ENCODE peak calls at places on chromosomes 5 and 9, in seven cellular contexts. L, P, B, D, V, H and Q are unnamed samples.

GRCh38 chr9:85212209-85212608 is 529.5 kb downstream of the AGTPBP1 start:
- DNase-seq in V (no peak), B (no peak), D (no peak), L (no peak), H (peak; percentile 12), P (no peak), Q (no peak)

GRCh38 chr5:72134226-72134625 is 27.0 kb downstream of the MAP1B start:
- DNase-seq in P (no peak), L (no peak), V (peak; percentile 45), D (no peak), B (no peak), H (no peak), Q (no peak)

GRCh38 chr9:134067904-134068741 is at the start of gene BRD3:
- DNase-seq in L (peak; percentile 62), P (peak; percentile 62), H (peak; percentile 61), B (peak; percentile 81), V (peak; percentile 86), D (peak; percentile 83), Q (peak; percentile 10)

GRCh38 chr9:136722969-136723356 is 10.6 kb downstream of the DIPK1B start:
- DNase-seq in P (no peak), D (no peak), V (no peak), H (no peak), B (no peak), L (no peak), Q (no peak)

GRCh38 chr9:111483862-111484563 is at the start of gene ECPAS:
- DNase-seq in H (peak; percentile 45), B (peak; percentile 47), P (peak; percentile 53), D (peak; percentile 74), L (peak; percentile 53), V (peak; percentile 73), Q (no peak)

GRCh38 chr9:136423432-136424146 is 13.1 kb downstream of the PMPCA start:
- DNase-seq in V (no peak), H (no peak), D (no peak), P (no peak), L (no peak), B (no peak), Q (no peak)

GRCh38 chr9:72577212-72577753 is 55.9 kb downstream of the TMC1 start:
- DNase-seq in V (peak; percentile 83), H (peak; percentile 74), L (peak; percentile 20), D (no peak), P (peak; percentile 43), B (no peak), Q (no peak)

GRCh38 chr5:114411380-114411931 is 49.6 kb downstream of the KCNN2 start:
- DNase-seq in H (no peak), D (no peak), P (no peak), B (no peak), L (no peak), V (no peak), Q (no peak)

GRCh38 chr5:141926434-141926833 is 2.8 kb downstream of the DELE1 start:
- DNase-seq in P (no peak), V (no peak), B (no peak), L (no peak), D (no peak), H (no peak), Q (no peak)

GRCh38 chr5:91042856-91043255 is 340.3 kb downstream of the ARRDC3 start:
- DNase-seq in B (no peak), D (no peak), P (no peak), H (no peak), V (no peak), L (no peak), Q (no peak)

GRCh38 chr5:82164957-82165698 is 113.0 kb downstream of the RPS23 start:
- DNase-seq in B (no peak), H (peak; percentile 80), L (no peak), P (no peak), V (peak; percentile 31), D (no peak), Q (no peak)

GRCh38 chr9:128987800-128988199 is 40.3 kb downstream of the NUP188 start:
- DNase-seq in B (no peak), L (peak; percentile 47), H (peak; percentile 44), D (no peak), P (no peak), V (peak; percentile 94), Q (peak; percentile 38)

GRCh38 chr5:125409101-125409495 is 662.7 kb upstream of the ZNF608 start:
- DNase-seq in B (no peak), P (no peak), V (no peak), H (no peak), D (no peak), L (no peak), Q (no peak)

GRCh38 chr5:151664694-151665583 is 21.8 kb downstream of the SPARC start:
- DNase-seq in P (no peak), L (no peak), D (no peak), H (peak; percentile 66), B (no peak), V (peak; percentile 85), Q (no peak)

GRCh38 chr5:20678814-20679298 is 690.9 kb upstream of the CDH18 start:
- DNase-seq in L (no peak), P (no peak), D (no peak), V (peak; percentile 0), B (no peak), H (peak; percentile 96), Q (peak; percentile 10)

GRCh38 chr5:61001647-61002046 is 56.6 kb downstream of the NDUFAF2 start:
- DNase-seq in L (no peak), D (no peak), P (no peak), B (no peak), H (no peak), V (no peak), Q (no peak)

GRCh38 chr5:159362190-159362589 is 31.9 kb upstream of the IL12B start:
- DNase-seq in H (no peak), P (no peak), D (no peak), B (no peak), L (no peak), V (no peak), Q (no peak)

GRCh38 chr9:136310273-136311030 is 6.6 kb upstream of the CCDC187 start:
- DNase-seq in P (no peak), H (no peak), V (no peak), D (no peak), B (no peak), L (no peak), Q (no peak)

GRCh38 chr5:43582082-43583005 is 20.6 kb upstream of the NNT start:
- DNase-seq in D (no peak), H (no peak), P (no peak), B (no peak), L (no peak), V (no peak), Q (no peak)

GRCh38 chr9:16039103-16039987 is 486.5 kb downstream of the CCDC171 start:
- DNase-seq in L (no peak), V (no peak), D (no peak), P (no peak), H (no peak), B (no peak), Q (no peak)